ENCODE peak calls at places on chromosomes 11 and 22, in ten cellular contexts. I is pancreas; N is colonic mucosa; P is brain microvascular endothelial cell; S is mammary epithelial cell; F is CD8-positive, alpha-beta T cell; V is IMR-90; O is thoracic aorta; E is thyroid gland; M is psoas muscle. Y is an unnamed sample.

GRCh38 chr11:32918427-32918826 is 25.8 kb downstream of the QSER1 start:
- DNase-seq in I (no peak), N (no peak), P (no peak), S (peak), F (no peak), V (peak), O (no peak), E (peak), M (no peak), Y (no peak)

GRCh38 chr22:29330753-29331152 is 15.3 kb upstream of the RASL10A start:
- DNase-seq in I (no peak), N (no peak), P (peak), S (no peak), F (no peak), V (peak), O (no peak), E (no peak), M (peak), Y (no peak)

GRCh38 chr22:19213496-19214473 is 35.2 kb upstream of the SLC25A1 start:
- DNase-seq in I (no peak), N (no peak), P (no peak), S (no peak), F (no peak), V (peak), O (no peak), E (no peak), M (no peak), Y (peak)

GRCh38 chr11:101456812-101457211 is 127.0 kb downstream of the TRPC6 start:
- DNase-seq in I (no peak), N (no peak), P (no peak), S (no peak), F (no peak), V (peak), O (no peak), E (no peak), M (no peak), Y (no peak)

GRCh38 chr22:48103126-48103875 is 1340.9 kb downstream of the TBC1D22A start:
- DNase-seq in I (no peak), N (no peak), P (no peak), S (no peak), F (no peak), V (no peak), O (no peak), E (no peak), M (peak), Y (no peak)

GRCh38 chr11:47152953-47153950 is 23.4 kb downstream of the ARFGAP2 start:
- DNase-seq in I (peak), N (peak), P (peak), S (peak), F (peak), V (peak), O (no peak), E (peak), M (peak), Y (peak)

GRCh38 chr11:120399312-120399711 is 63.1 kb downstream of the ARHGEF12 start:
- DNase-seq in I (no peak), N (no peak), P (no peak), S (no peak), F (no peak), V (no peak), O (no peak), E (no peak), M (no peak), Y (no peak)

GRCh38 chr11:103936059-103936458 is 100.4 kb upstream of the DDI1 start:
- DNase-seq in I (no peak), N (no peak), P (peak), S (no peak), F (no peak), V (peak), O (no peak), E (no peak), M (no peak), Y (no peak)

GRCh38 chr11:47590026-47590861 is 3.8 kb downstream of the FAM180B start:
- DNase-seq in I (no peak), N (no peak), P (no peak), S (no peak), F (no peak), V (no peak), O (no peak), E (peak), M (no peak), Y (no peak)

GRCh38 chr22:46120420-46120737 is 29.9 kb upstream of the PPARA start:
- DNase-seq in I (no peak), N (no peak), P (no peak), S (no peak), F (no peak), V (no peak), O (no peak), E (no peak), M (no peak), Y (no peak)

GRCh38 chr11:65719887-65720236 is 736 bp downstream of the RNASEH2C start:
- DNase-seq in I (no peak), N (no peak), P (peak), S (peak), F (no peak), V (peak), O (no peak), E (no peak), M (no peak), Y (no peak)
- TF ChIP-seq CTCF in I (no peak), N (no peak), P (peak), S (no peak), F (no peak), V (no peak), O (no peak), E (no peak), M (no peak), Y (no peak)

GRCh38 chr22:49929553-49929979 is 11.1 kb downstream of the CRELD2 start:
- DNase-seq in I (peak), N (peak), P (no peak), S (no peak), F (peak), V (no peak), O (no peak), E (peak), M (peak), Y (no peak)
- H3K4me3 ChIP-seq in I (no peak), N (no peak), P (no peak), S (no peak), F (no peak), V (peak), O (no peak), E (no peak), M (no peak), Y (peak)

DNA sequence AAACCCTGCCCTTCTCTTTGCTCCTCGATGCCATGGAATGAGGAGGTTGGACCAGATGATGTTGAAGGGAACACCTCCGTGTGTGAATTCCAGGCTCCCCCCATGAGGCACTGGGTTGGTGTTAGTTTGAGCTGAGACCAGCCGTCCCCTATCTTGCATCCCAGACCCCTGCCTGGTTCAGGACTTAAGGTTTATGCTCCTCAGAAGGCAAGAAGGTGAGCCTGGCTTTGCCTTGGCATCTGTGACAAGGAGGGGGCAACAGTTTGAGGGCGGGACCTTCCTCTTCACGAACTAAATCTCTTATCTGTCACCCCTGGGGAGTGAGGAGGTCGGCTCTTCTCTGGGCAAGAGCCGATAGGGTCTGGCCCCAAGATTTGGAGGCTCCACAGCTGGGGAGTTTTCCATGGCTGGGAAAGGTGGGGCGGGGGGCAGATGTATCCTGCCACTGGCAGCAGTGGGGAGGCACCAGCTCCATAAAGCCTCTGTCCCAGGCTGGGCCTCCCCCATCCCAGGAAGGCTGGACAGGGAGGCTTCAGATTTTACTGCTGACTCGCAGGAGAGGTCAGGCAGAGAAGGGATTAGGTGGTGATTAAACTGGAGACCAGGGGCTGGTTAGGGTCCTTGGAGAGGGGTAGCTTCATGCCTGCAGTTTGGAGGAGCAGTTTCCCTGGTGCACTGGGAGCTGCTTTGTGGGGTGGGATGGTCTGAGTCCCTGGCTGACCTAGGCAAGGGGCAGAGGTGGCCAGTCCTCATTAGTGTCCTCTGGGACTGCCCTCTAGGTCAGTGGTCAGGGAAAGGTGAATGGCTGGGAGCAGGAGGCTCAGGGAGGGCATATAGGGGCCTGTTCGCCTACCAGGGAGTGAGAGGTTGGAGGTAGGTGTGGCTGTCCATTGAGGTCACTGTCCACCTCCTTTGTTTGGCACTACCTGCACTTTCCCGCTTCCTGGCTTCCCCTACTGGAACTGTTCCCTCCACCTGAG is 1.1 kb downstream of the SEC14L2 start:
- DNase-seq in I (no peak), N (no peak), P (no peak), S (no peak), F (no peak), V (no peak), O (no peak), E (no peak), M (no peak), Y (no peak)
- H3K27ac ChIP-seq in I (no peak), N (no peak), P (peak), S (peak), F (peak), V (peak), O (no peak), E (peak), M (no peak), Y (peak)

DNA sequence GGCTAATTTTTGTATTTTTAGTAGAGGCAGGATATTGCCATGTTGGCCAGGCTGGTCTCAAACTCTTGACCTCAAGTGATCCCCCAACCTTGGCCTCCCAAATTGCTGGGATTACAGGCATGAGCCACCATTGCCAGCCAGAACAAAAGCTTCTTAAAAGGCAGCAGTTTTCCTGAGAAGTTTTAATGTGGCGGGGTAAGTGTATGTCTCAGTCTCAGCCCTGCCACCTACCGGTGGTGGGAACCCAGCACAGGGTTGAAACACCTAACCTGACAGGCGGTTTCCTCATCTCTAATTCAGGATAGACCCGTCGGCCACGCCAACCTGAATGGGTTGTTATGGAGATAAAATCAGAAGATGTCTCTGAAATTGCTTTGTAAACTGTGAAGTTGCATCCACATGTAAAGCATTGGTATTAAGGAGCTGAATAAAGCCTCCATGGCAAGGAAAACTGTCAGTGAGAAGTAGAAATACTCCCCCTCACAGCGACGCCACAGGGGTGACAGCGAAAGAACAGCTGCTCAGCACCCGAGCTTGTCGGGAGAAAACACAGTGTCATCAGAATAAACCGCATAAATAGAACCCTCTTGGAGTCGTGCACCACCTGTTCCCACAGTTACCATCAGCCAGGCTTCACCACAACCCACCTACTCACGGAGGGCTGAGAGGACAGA is 165.9 kb upstream of the NCAM1 start:
- DNase-seq in I (no peak), N (peak), P (peak), S (peak), F (no peak), V (peak), O (no peak), E (no peak), M (peak), Y (no peak)
- TF ChIP-seq CTCF in I (peak), N (peak), P (peak), S (peak), F (peak), V (peak), O (peak), E (no peak), M (peak), Y (peak)

Y was measured in AG04450.